ENCODE peak calls at places on chromosomes 7 and 10, in four cellular contexts. H is AG09309, V is astrocyte of the spinal cord, Q is brain microvascular endothelial cell. J is an unnamed sample.

GRCh38 chr7:375491-375821 is 85.5 kb downstream of the FOXL3 start:
- DNase-seq in H (no peak), V (no peak), Q (no peak), J (no peak)

GRCh38 chr7:90708841-90709317 is 112.8 kb downstream of the CDK14 start:
- DNase-seq in H (no peak), V (no peak), Q (no peak), J (peak)

GRCh38 chr10:71852335-71852937 is 1.4 kb upstream of the PSAP start:
- DNase-seq in H (no peak), V (no peak), Q (no peak), J (no peak)

GRCh38 chr7:3244241-3244814 is 56.7 kb upstream of the SDK1 start:
- DNase-seq in H (no peak), V (peak), Q (peak), J (no peak)

GRCh38 chr7:132836746-132837145 is 245.1 kb downstream of the CHCHD3 start:
- DNase-seq in H (no peak), V (peak), Q (peak), J (no peak)

GRCh38 chr10:133393401-133394063 is 425 bp upstream of the MTG1 start:
- DNase-seq in H (no peak), V (no peak), Q (no peak), J (no peak)

GRCh38 chr7:22109761-22110160 is 164.1 kb upstream of the CDCA7L start:
- DNase-seq in H (no peak), V (no peak), Q (peak), J (no peak)

GRCh38 chr10:29691564-29692064 is 56.8 kb upstream of the SVIL start:
- DNase-seq in H (peak), V (peak), Q (peak), J (no peak)

GRCh38 chr10:89515031-89515841 is 20.2 kb downstream of the SLC16A12 start:
- DNase-seq in H (peak), V (peak), Q (peak), J (no peak)

GRCh38 chr7:155994253-155994811 is 182.1 kb upstream of the SHH start:
- DNase-seq in H (no peak), V (no peak), Q (no peak), J (no peak)

GRCh38 chr10:71911296-71911954 is 52.8 kb upstream of the CHST3 start:
- DNase-seq in H (no peak), V (no peak), Q (no peak), J (no peak)

GRCh38 chr10:103793920-103794883 is 61.2 kb downstream of the SH3PXD2A start:
- DNase-seq in H (no peak), V (no peak), Q (no peak), J (no peak)

GRCh38 chr7:140375808-140376730 is 22.3 kb downstream of the SLC37A3 start:
- DNase-seq in H (no peak), V (no peak), Q (no peak), J (no peak)

GRCh38 chr7:96426027-96426426 is 104.1 kb upstream of the SLC25A13 start:
- DNase-seq in H (no peak), V (peak), Q (peak), J (no peak)

GRCh38 chr10:133440633-133441285 is 13.0 kb upstream of the SCART1 start:
- DNase-seq in H (no peak), V (no peak), Q (no peak), J (no peak)

GRCh38 chr10:17882557-17882956 is 69.2 kb upstream of the SLC39A12 start:
- DNase-seq in H (no peak), V (peak), Q (no peak), J (no peak)

GRCh38 chr7:44267719-44268413 is 57.5 kb downstream of the CAMK2B start:
- DNase-seq in H (no peak), V (no peak), Q (no peak), J (no peak)

GRCh38 chr10:17023386-17024298 is 106.0 kb downstream of the CUBN start:
- DNase-seq in H (peak), V (peak), Q (peak), J (peak)

GRCh38 chr7:128235469-128235868 is 5.6 kb upstream of the LEP start:
- DNase-seq in H (no peak), V (no peak), Q (no peak), J (no peak)

DNA sequence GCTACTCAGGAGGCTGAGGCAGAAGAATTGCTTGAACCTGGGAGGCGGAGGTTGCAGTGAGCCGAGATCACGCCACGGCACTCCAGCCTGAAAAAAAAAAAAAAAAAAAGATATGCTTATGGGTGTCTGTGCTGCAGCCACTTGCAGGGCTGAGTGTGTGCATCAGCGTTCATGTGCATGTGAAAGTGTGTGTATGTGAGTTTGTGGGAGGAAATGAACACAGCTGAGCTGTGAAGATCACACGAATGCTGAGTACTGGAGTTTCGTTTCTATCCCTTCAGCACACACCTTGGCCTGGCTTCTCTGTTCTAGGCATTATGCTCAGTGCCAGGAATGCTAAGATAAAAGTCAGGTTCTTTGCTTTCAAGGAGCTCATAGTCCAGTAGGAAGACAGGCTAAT is 12.0 kb upstream of the SVOPL start:
- DNase-seq in H (no peak), V (no peak), Q (no peak), J (no peak)
- TF ChIP-seq CTCF in H (no peak), V (no peak), Q (no peak), J (no peak)

GRCh38 chr10:123584419-123584775 is 81.8 kb upstream of the GPR26 start:
- DNase-seq in H (no peak), V (no peak), Q (no peak), J (no peak)
- TF ChIP-seq CTCF in H (no peak), V (no peak), Q (no peak), J (no peak)

GRCh38 chr10:30827531-30828120 is 198.1 kb upstream of the LYZL2 start:
- DNase-seq in H (no peak), V (peak), Q (no peak), J (no peak)

GRCh38 chr10:30828227-30828626 is 198.7 kb upstream of the LYZL2 start:
- DNase-seq in H (no peak), V (no peak), Q (no peak), J (no peak)

GRCh38 chr10:30825022-30825421 is 195.5 kb upstream of the LYZL2 start:
- DNase-seq in H (no peak), V (no peak), Q (no peak), J (no peak)

GRCh38 chr10:30825495-30825894 is 195.9 kb upstream of the LYZL2 start:
- DNase-seq in H (no peak), V (no peak), Q (no peak), J (no peak)

GRCh38 chr10:30826679-30827078 is 197.1 kb upstream of the LYZL2 start:
- DNase-seq in H (no peak), V (no peak), Q (no peak), J (no peak)
- TF ChIP-seq CTCF in H (no peak), V (no peak), Q (no peak), J (no peak)

DNA sequence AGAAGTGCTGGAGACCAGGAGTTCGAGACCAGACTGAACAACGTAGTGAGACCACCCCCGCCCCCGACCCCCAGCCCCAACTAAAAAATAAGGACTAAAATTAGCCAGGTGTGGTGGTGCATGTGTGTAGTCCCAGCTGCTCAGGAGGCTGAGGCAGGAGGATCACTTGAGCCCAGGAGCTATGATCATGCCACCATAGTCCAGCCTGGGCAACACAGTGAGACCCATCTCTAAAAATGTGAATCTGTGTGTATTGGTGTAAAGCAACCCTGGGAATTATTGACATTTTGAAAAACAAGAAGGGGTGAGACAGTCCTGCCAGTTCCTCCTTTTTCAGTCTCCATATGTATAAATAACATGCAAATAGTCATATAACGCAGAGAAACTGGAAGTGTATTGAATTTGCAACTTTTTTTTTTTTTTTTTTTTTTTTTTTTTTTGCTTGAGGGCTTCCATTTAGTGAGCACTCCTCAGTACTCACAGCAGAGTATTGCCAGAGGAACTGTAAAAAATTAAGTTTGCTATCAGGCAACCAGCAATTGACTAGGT is 3.4 kb upstream of the ITGB1 start:
- DNase-seq in H (no peak), V (no peak), Q (no peak), J (no peak)
- TF ChIP-seq CTCF in H (no peak), V (no peak), Q (no peak), J (no peak)

DNA sequence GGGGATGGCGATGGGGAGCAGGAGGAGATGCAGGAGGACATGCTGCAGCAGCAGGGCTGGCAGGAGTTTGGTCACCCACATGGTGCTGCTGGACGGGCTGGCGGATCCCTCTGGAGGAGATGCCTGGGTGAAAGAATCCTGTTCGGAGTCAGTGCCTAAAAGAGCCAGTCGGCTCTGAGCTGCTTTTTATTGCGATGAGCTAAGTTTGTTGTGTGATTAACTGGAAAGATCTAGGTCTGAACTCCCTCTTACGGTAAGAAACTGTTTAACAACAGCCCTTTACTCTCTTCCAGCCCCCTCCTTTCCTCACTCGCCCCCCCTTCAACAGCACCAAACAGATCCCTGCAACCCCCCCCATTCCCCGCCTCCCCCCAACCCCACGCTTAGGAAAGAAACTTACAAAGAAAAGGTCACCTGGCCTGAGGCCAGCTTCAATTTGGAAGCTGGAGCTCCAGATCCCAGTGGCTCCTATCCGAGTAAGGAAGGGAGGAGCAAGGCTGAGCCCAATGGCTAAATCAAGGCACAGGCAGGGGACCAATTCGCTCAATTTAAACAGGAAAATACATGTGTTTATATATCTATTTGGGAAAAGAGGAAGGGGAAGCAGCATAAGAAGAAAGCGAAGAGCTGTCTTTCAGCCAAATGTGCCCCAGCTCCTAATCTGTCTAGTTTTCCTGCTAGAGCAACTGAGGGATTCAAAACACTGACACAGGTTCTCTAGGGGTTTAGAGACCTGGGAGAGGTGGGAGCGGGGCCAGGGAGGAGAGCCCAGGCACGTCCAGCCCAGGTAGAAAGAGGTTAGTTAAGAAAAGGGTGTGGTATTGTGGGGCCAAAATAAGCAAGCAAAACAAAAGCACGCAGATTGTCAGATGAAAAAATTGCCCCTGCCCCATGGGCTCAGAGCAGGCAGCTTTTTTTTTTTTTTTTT is at the start of gene HGF:
- DNase-seq in H (peak), V (peak), Q (peak), J (no peak)
- TF ChIP-seq CTCF in H (peak), V (peak), Q (peak), J (no peak)

GRCh38 chr7:142915315-142915714 is 18.2 kb downstream of the TRPV5 start:
- DNase-seq in H (no peak), V (no peak), Q (no peak), J (no peak)
- TF ChIP-seq CTCF in H (no peak), V (no peak), Q (no peak), J (no peak)

DNA sequence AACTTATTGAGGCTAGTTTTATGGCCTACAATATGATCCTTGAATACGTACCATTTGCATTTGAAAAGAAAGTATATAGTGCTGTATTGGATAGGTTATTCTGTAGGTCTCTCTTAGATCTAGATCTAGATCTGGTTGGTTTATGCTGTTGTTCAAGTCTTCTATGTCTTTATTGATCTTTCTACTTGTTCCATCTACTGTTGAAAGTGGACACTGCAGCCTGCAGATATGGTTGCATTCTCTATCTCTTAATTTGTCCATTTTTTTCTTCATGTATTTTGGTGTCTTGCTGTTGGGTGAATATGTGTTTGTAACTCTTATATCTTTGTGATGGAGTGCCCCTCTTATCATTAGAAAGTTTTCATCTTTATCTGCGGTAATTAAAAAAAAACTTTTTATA is 139.4 kb upstream of the PCDH15 start:
- DNase-seq in H (no peak), V (no peak), Q (no peak), J (no peak)
- TF ChIP-seq CTCF in H (no peak), V (no peak), Q (no peak), J (peak)

GRCh38 chr10:49217645-49218044 is 29.5 kb upstream of the TMEM273 start:
- DNase-seq in H (no peak), V (no peak), Q (no peak), J (no peak)
- TF ChIP-seq CTCF in H (no peak), V (no peak), Q (no peak), J (no peak)

GRCh38 chr10:109979215-109979614 is 28.6 kb upstream of the ADD3 start:
- DNase-seq in H (no peak), V (no peak), Q (no peak), J (no peak)

GRCh38 chr10:109977382-109977806 is 30.4 kb upstream of the ADD3 start:
- DNase-seq in H (no peak), V (no peak), Q (peak), J (no peak)

GRCh38 chr10:109981641-109982040 is 26.1 kb upstream of the ADD3 start:
- DNase-seq in H (no peak), V (peak), Q (no peak), J (no peak)

GRCh38 chr10:109976657-109977056 is 31.1 kb upstream of the ADD3 start:
- DNase-seq in H (no peak), V (no peak), Q (no peak), J (no peak)

DNA sequence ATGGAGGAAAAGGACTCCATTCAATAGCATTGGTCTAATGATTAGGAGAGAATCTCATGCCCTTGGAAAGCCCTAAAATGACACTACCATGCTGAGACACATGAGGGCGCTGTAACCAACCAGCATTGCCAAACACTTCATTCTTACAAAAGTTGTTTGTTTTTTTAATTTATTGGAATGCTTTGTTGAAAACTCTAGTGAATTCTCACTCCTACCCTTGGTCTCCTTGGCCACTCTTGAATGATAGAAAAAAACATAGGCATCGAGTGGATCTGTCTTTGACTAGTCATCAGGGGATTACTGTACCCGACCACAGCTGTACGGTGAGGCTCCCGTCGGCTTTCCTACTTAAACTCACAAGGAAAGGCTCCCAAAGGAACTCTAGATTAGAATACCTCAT is 29.3 kb upstream of the ADD3 start:
- DNase-seq in H (no peak), V (peak), Q (peak), J (peak)
- TF ChIP-seq CTCF in H (peak), V (peak), Q (peak), J (peak)

J was measured in GM13977.